ENCODE peak calls at places on chromosome 2, in seven cellular contexts. S is astrocyte, V is endothelial cell of umbilical vein, O is H1, J is mammary epithelial cell, M is HepG2, A is fibroblast of lung. I is an unnamed sample.

GRCh38 chr2:219629976-219630695 is 2.7 kb downstream of the SLC4A3 start:
- DNase-seq in S (no peak), V (no peak), O (no peak), J (no peak), M (no peak), A (no peak), I (no peak)

GRCh38 chr2:142981069-142981378 is 103.6 kb downstream of the KYNU start:
- DNase-seq in S (no peak), V (no peak), O (no peak), J (no peak), M (no peak), A (no peak), I (no peak)

GRCh38 chr2:69693472-69694450 is 48.2 kb upstream of the ANXA4 start:
- DNase-seq in S (no peak), V (no peak), O (no peak), J (no peak), M (no peak), A (no peak), I (no peak)

GRCh38 chr2:64283641-64284371 is 139.6 kb upstream of the PELI1 start:
- DNase-seq in S (no peak), V (peak), O (no peak), J (no peak), M (no peak), A (no peak), I (no peak)

GRCh38 chr2:108323619-108324018 is 34.9 kb downstream of the SULT1C2 start:
- DNase-seq in S (peak), V (no peak), O (no peak), J (peak), M (no peak), A (peak), I (no peak)

GRCh38 chr2:68045337-68045736 is 17.5 kb downstream of the C1D start:
- DNase-seq in S (no peak), V (no peak), O (no peak), J (no peak), M (no peak), A (no peak), I (no peak)

GRCh38 chr2:105744091-105744908 is 412 bp upstream of the NCK2 start:
- DNase-seq in S (no peak), V (peak), O (peak), J (no peak), M (peak), A (peak), I (peak)

GRCh38 chr2:65482971-65483370 is 50.6 kb upstream of the SPRED2 start:
- DNase-seq in S (no peak), V (no peak), O (no peak), J (no peak), M (peak), A (no peak), I (no peak)

GRCh38 chr2:201909348-201909747 is 103.0 kb downstream of the CDK15 start:
- DNase-seq in S (peak), V (no peak), O (no peak), J (peak), M (no peak), A (peak), I (no peak)

GRCh38 chr2:11506611-11506969 is 27.3 kb upstream of the GREB1 start:
- DNase-seq in S (no peak), V (no peak), O (no peak), J (no peak), M (peak), A (no peak), I (no peak)

GRCh38 chr2:137467246-137467862 is 496.9 kb upstream of the HNMT start:
- DNase-seq in S (peak), V (peak), O (peak), J (peak), M (peak), A (peak), I (peak)

GRCh38 chr2:218648473-218649100 is 10.8 kb downstream of the ZNF142 start:
- DNase-seq in S (peak), V (peak), O (peak), J (peak), M (peak), A (peak), I (peak)

GRCh38 chr2:46163804-46164569 is 133.2 kb upstream of the EPAS1 start:
- DNase-seq in S (peak), V (no peak), O (no peak), J (peak), M (no peak), A (peak), I (no peak)

GRCh38 chr2:135473567-135473966 is 57.5 kb downstream of the ZRANB3 start:
- DNase-seq in S (peak), V (peak), O (no peak), J (peak), M (peak), A (peak), I (peak)

GRCh38 chr2:28080911-28081310 is 190.4 kb downstream of the BABAM2 start:
- DNase-seq in S (peak), V (peak), O (no peak), J (no peak), M (no peak), A (peak), I (peak)

GRCh38 chr2:27710176-27710575 is 46.5 kb downstream of the SLC4A1AP start:
- DNase-seq in S (no peak), V (no peak), O (no peak), J (no peak), M (no peak), A (no peak), I (no peak)

GRCh38 chr2:40823465-40823864 is 371.6 kb upstream of the SLC8A1 start:
- DNase-seq in S (no peak), V (no peak), O (no peak), J (no peak), M (no peak), A (no peak), I (no peak)

GRCh38 chr2:134314656-134315377 is 60.9 kb downstream of the MGAT5 start:
- DNase-seq in S (no peak), V (no peak), O (no peak), J (no peak), M (no peak), A (no peak), I (no peak)

GRCh38 chr2:181036848-181037603 is 56.6 kb downstream of the UBE2E3 start:
- DNase-seq in S (peak), V (no peak), O (no peak), J (peak), M (no peak), A (peak), I (no peak)

DNA sequence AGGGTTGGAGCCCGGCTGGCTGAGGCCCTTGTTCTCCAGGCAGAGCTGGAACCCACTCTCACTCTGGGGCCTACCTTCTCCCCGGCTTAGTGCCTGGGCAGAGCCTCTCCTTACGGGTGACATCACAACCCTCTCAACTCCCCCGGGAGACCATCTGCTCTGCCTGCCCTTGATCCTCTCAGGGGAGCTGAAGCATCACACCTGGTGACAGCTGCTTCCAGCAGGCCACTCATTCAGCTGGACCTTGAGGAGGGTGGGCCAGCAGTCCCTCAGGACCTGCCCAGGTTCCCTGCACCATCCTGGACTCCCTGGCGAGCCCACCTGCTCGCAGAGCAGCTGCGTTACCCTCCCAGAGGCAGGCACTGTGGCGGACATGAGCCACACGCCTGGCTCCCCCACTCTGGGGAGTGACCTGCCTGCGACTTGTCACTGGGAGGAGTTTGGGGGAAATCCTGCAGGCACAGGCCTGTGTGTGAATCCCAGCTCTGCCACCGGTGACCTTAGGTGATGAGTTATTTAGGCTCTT is 13.1 kb downstream of the HS6ST1 start:
- DNase-seq in S (no peak), V (no peak), O (no peak), J (peak), M (no peak), A (peak), I (no peak)
- H3K27ac ChIP-seq in S (peak), V (no peak), O (peak), J (peak), M (peak), A (peak), I (no peak)

GRCh38 chr2:132670104-132670960 is at the start of gene LYPD1:
- DNase-seq in S (no peak), V (peak), O (peak), J (peak), M (no peak), A (peak), I (peak)
- TF ChIP-seq EZH2 in S (no peak), V (no peak), O (peak), J (no peak), M (no peak), A (no peak), I (no peak)

DNA sequence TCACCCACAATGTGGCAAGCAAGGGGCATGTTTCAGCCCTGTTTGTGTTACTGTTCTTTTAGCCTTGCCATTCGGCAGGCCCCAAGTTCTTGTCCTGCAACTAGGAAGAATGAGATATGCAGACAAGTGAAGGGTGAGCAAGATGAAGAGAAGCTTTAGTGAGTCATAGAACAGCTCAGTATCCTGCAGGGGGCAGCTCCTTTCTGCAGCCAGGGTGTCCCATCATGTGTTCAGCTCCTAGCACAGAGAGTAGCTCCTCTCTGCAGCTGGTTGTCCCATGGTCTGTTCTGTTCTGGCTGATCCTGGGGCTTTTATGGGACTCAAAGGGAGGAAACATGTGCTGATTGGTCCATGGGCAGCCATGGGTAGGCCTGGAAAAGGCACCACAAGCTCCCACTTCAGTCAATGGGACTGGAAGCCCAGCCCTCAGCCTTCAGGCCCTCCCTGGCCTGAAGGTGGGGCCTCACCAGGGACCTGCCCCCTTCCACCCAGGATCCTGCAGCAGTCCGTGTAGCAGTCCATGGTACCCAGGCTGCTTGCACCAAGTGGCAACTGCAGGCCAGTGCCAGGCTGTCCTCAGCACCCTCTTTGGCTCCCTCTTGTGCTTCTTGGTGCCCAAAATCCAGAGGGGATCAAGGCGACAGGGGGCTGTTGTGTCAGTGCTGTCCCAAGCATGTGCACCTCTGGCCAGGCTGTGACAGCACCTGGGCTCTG is 326.4 kb downstream of the NR4A2 start:
- DNase-seq in S (no peak), V (no peak), O (no peak), J (peak), M (peak), A (peak), I (peak)
- H3K27ac ChIP-seq in S (no peak), V (no peak), O (no peak), J (no peak), M (no peak), A (no peak), I (no peak)

GRCh38 chr2:208129804-208130712 is at the start of gene CRYGC:
- DNase-seq in S (peak), V (no peak), O (no peak), J (peak), M (peak), A (peak), I (no peak)

GRCh38 chr2:208127090-208127489 is 2.5 kb downstream of the CRYGC start:
- DNase-seq in S (no peak), V (no peak), O (no peak), J (no peak), M (no peak), A (no peak), I (no peak)

GRCh38 chr2:208122248-208122647 is 2.1 kb downstream of the CRYGD start:
- DNase-seq in S (no peak), V (no peak), O (no peak), J (no peak), M (no peak), A (no peak), I (no peak)

GRCh38 chr2:208128136-208128535 is 1.5 kb downstream of the CRYGC start:
- DNase-seq in S (no peak), V (no peak), O (peak), J (no peak), M (no peak), A (no peak), I (no peak)

GRCh38 chr2:208125242-208125641 is 918 bp upstream of the CRYGD start:
- DNase-seq in S (no peak), V (no peak), O (no peak), J (no peak), M (no peak), A (no peak), I (no peak)
- TF ChIP-seq EZH2 in S (no peak), V (no peak), O (no peak), J (no peak), M (no peak), A (no peak), I (no peak)

I was measured in GM23338.